ENCODE peak calls at places on chromosome 14, in four cellular contexts. M is gastrocnemius medialis, J is astrocyte of the cerebellum, G is fibroblast of lung. O is an unnamed sample.

GRCh38 chr14:95143813-95144620 is 13.3 kb downstream of the DICER1 start:
- DNase-seq in G (no peak), J (no peak), M (no peak), O (no peak)

GRCh38 chr14:93775744-93776143 is 12.5 kb downstream of the PRIMA1 start:
- DNase-seq in M (no peak), J (no peak), G (no peak), O (no peak)

GRCh38 chr14:57362356-57362755 is 28.0 kb upstream of the NAA30 start:
- DNase-seq in M (no peak), G (peak; percentile 50), J (peak; percentile 9), O (no peak)

GRCh38 chr14:104450811-104451401 is 128.7 kb upstream of the C14orf180 start:
- DNase-seq in J (no peak), M (no peak), G (no peak), O (no peak)

GRCh38 chr14:56244138-56244789 is 126.1 kb downstream of the PELI2 start:
- DNase-seq in J (peak; percentile 80), G (peak; percentile 91), M (no peak), O (no peak)

GRCh38 chr14:23578560-23579310 is at the start of gene JPH4:
- DNase-seq in J (no peak), M (no peak), G (no peak), O (no peak)

GRCh38 chr14:50082784-50083466 is 33.4 kb downstream of the VCPKMT start:
- DNase-seq in J (no peak), G (peak; percentile 75), M (no peak), O (no peak)

GRCh38 chr14:51644215-51644969 is 7.3 kb upstream of the FRMD6 start:
- DNase-seq in J (no peak), G (peak; percentile 70), M (no peak), O (no peak)

GRCh38 chr14:104216457-104216856 is 78.1 kb downstream of the KIF26A start:
- DNase-seq in J (no peak), G (no peak), M (no peak), O (no peak)

GRCh38 chr14:95660550-95661515 is 25.4 kb upstream of the TCL1B start:
- DNase-seq in M (no peak), G (no peak), J (no peak), O (no peak)

GRCh38 chr14:52244997-52245396 is 22.5 kb upstream of the PTGDR start:
- DNase-seq in G (no peak), J (no peak), M (no peak), O (no peak)

GRCh38 chr14:88439088-88439487 is 53.6 kb downstream of the SPATA7 start:
- DNase-seq in J (no peak), G (no peak), M (no peak), O (no peak)

GRCh38 chr14:88437659-88438058 is 52.2 kb downstream of the SPATA7 start:
- DNase-seq in G (no peak), J (no peak), M (no peak), O (no peak)
- TF ChIP-seq CTCF in G (peak; percentile 39), J (peak; percentile 43), M (no peak), O (peak; percentile 2)

GRCh38 chr14:75025876-75026275 is 23.2 kb downstream of the EIF2B2 start:
- DNase-seq in J (no peak), M (no peak), G (no peak), O (no peak)

GRCh38 chr14:75025082-75025481 is 22.4 kb downstream of the EIF2B2 start:
- DNase-seq in J (no peak), M (no peak), G (peak; percentile 52), O (no peak)

GRCh38 chr14:75023108-75023507 is 20.4 kb downstream of the EIF2B2 start:
- DNase-seq in J (no peak), M (no peak), G (no peak), O (no peak)

GRCh38 chr14:75018684-75019083 is 16.0 kb downstream of the EIF2B2 start:
- DNase-seq in J (no peak), M (no peak), G (no peak), O (peak; percentile 77)

GRCh38 chr14:75022655-75023054 is 19.9 kb downstream of the EIF2B2 start:
- DNase-seq in M (peak; percentile 68), J (no peak), G (no peak), O (no peak)
- TF ChIP-seq CTCF in M (peak; percentile 17), J (peak; percentile 50), G (peak; percentile 56), O (peak; percentile 11)

GRCh38 chr14:82710257-82710841 is 1176.7 kb upstream of the SEL1L start:
- DNase-seq in J (peak; percentile 61), G (peak; percentile 12), M (no peak), O (peak; percentile 58)
- TF ChIP-seq CTCF in J (peak; percentile 90), G (peak; percentile 88), M (peak; percentile 40), O (peak; percentile 69)

GRCh38 chr14:100376751-100377171 is 53.6 kb downstream of the SLC25A47 start:
- DNase-seq in G (peak; percentile 40), M (no peak), J (no peak), O (no peak)
- TF ChIP-seq CTCF in G (peak; percentile 23), M (no peak), J (no peak), O (no peak)